ENCODE peak calls at places on chromosomes 12 and 14, in ten cellular contexts. One of them, this sample, is unnamed.

GRCh38 chr12:62769076-62769619 is 165.8 kb downstream of the PPM1H start:
- DNase-seq in progenitor cell of endocrine pancreas: no peak
- DNase-seq in heart right ventricle: no peak
- DNase-seq in left ventricle myocardium inferior: no peak
- DNase-seq in AG04450: no peak
- DNase-seq in breast epithelium: no peak
- DNase-seq in GM23338: no peak
- DNase-seq in tibial artery: no peak
- DNase-seq in colonic mucosa: no peak
- DNase-seq in PC-9: no peak
- DNase-seq in this sample: no peak

GRCh38 chr14:68630081-68630571 is 162.7 kb downstream of the ZFP36L1 start:
- DNase-seq in progenitor cell of endocrine pancreas: peak
- DNase-seq in AG04450: no peak
- DNase-seq in breast epithelium: peak
- DNase-seq in heart right ventricle: no peak
- DNase-seq in GM23338: no peak
- DNase-seq in colonic mucosa: peak
- DNase-seq in PC-9: no peak
- DNase-seq in tibial artery: peak
- DNase-seq in left ventricle myocardium inferior: no peak
- DNase-seq in this sample: no peak

GRCh38 chr14:102020058-102020971 is 55.9 kb downstream of the DYNC1H1 start:
- DNase-seq in PC-9: peak
- DNase-seq in GM23338: no peak
- DNase-seq in tibial artery: no peak
- DNase-seq in AG04450: peak
- DNase-seq in progenitor cell of endocrine pancreas: no peak
- DNase-seq in heart right ventricle: no peak
- DNase-seq in left ventricle myocardium inferior: no peak
- DNase-seq in colonic mucosa: no peak
- DNase-seq in breast epithelium: no peak
- DNase-seq in this sample: no peak

GRCh38 chr12:117036547-117036946 is 62.7 kb downstream of the TESC start:
- DNase-seq in progenitor cell of endocrine pancreas: no peak
- DNase-seq in heart right ventricle: no peak
- DNase-seq in AG04450: no peak
- DNase-seq in colonic mucosa: no peak
- DNase-seq in breast epithelium: no peak
- DNase-seq in PC-9: no peak
- DNase-seq in GM23338: no peak
- DNase-seq in left ventricle myocardium inferior: no peak
- DNase-seq in tibial artery: no peak
- DNase-seq in this sample: no peak

GRCh38 chr12:11703378-11703777 is 53.9 kb downstream of the ETV6 start:
- DNase-seq in GM23338: no peak
- DNase-seq in tibial artery: no peak
- DNase-seq in heart right ventricle: no peak
- DNase-seq in AG04450: no peak
- DNase-seq in progenitor cell of endocrine pancreas: no peak
- DNase-seq in left ventricle myocardium inferior: no peak
- DNase-seq in breast epithelium: no peak
- DNase-seq in colonic mucosa: no peak
- DNase-seq in PC-9: no peak
- DNase-seq in this sample: no peak

GRCh38 chr14:26415618-26416123 is 182.2 kb downstream of the NOVA1 start:
- DNase-seq in breast epithelium: peak
- DNase-seq in AG04450: no peak
- DNase-seq in tibial artery: peak
- DNase-seq in PC-9: no peak
- DNase-seq in left ventricle myocardium inferior: no peak
- DNase-seq in progenitor cell of endocrine pancreas: no peak
- DNase-seq in GM23338: no peak
- DNase-seq in heart right ventricle: no peak
- DNase-seq in colonic mucosa: peak
- DNase-seq in this sample: no peak

GRCh38 chr12:65699251-65699650 is 125.0 kb upstream of the HMGA2 start:
- DNase-seq in progenitor cell of endocrine pancreas: no peak
- DNase-seq in colonic mucosa: no peak
- DNase-seq in breast epithelium: no peak
- DNase-seq in PC-9: no peak
- DNase-seq in left ventricle myocardium inferior: no peak
- DNase-seq in tibial artery: no peak
- DNase-seq in heart right ventricle: no peak
- DNase-seq in AG04450: no peak
- DNase-seq in GM23338: no peak
- DNase-seq in this sample: no peak

GRCh38 chr12:121294151-121294889 is 2.2 kb downstream of the CAMKK2 start:
- DNase-seq in tibial artery: no peak
- DNase-seq in breast epithelium: no peak
- DNase-seq in GM23338: no peak
- DNase-seq in colonic mucosa: no peak
- DNase-seq in heart right ventricle: no peak
- DNase-seq in PC-9: no peak
- DNase-seq in progenitor cell of endocrine pancreas: no peak
- DNase-seq in left ventricle myocardium inferior: no peak
- DNase-seq in AG04450: no peak
- DNase-seq in this sample: no peak

GRCh38 chr14:65502676-65503124 is 90.2 kb downstream of the FUT8 start:
- DNase-seq in tibial artery: no peak
- DNase-seq in AG04450: peak
- DNase-seq in breast epithelium: no peak
- DNase-seq in progenitor cell of endocrine pancreas: no peak
- DNase-seq in GM23338: no peak
- DNase-seq in PC-9: peak
- DNase-seq in colonic mucosa: no peak
- DNase-seq in heart right ventricle: no peak
- DNase-seq in left ventricle myocardium inferior: no peak
- DNase-seq in this sample: no peak

GRCh38 chr14:81449114-81449513 is 49.0 kb upstream of the STON2 start:
- DNase-seq in colonic mucosa: peak
- DNase-seq in tibial artery: no peak
- DNase-seq in GM23338: no peak
- DNase-seq in breast epithelium: peak
- DNase-seq in heart right ventricle: no peak
- DNase-seq in PC-9: no peak
- DNase-seq in progenitor cell of endocrine pancreas: no peak
- DNase-seq in left ventricle myocardium inferior: peak
- DNase-seq in AG04450: no peak
- DNase-seq in this sample: no peak

GRCh38 chr12:120489018-120489417 is 6.9 kb upstream of the DYNLL1 start:
- DNase-seq in PC-9: no peak
- DNase-seq in heart right ventricle: no peak
- DNase-seq in AG04450: no peak
- DNase-seq in breast epithelium: no peak
- DNase-seq in colonic mucosa: peak
- DNase-seq in GM23338: no peak
- DNase-seq in left ventricle myocardium inferior: no peak
- DNase-seq in tibial artery: no peak
- DNase-seq in progenitor cell of endocrine pancreas: no peak
- DNase-seq in this sample: no peak

GRCh38 chr14:86038401-86038985 is 508.5 kb downstream of the FLRT2 start:
- DNase-seq in GM23338: peak
- DNase-seq in breast epithelium: no peak
- DNase-seq in colonic mucosa: peak
- DNase-seq in progenitor cell of endocrine pancreas: peak
- DNase-seq in tibial artery: no peak
- DNase-seq in left ventricle myocardium inferior: no peak
- DNase-seq in AG04450: peak
- DNase-seq in PC-9: peak
- DNase-seq in heart right ventricle: peak
- DNase-seq in this sample: peak

GRCh38 chr14:86035882-86036281 is 505.9 kb downstream of the FLRT2 start:
- DNase-seq in tibial artery: no peak
- DNase-seq in PC-9: no peak
- DNase-seq in progenitor cell of endocrine pancreas: no peak
- DNase-seq in left ventricle myocardium inferior: no peak
- DNase-seq in colonic mucosa: no peak
- DNase-seq in AG04450: no peak
- DNase-seq in breast epithelium: no peak
- DNase-seq in heart right ventricle: no peak
- DNase-seq in GM23338: peak
- DNase-seq in this sample: no peak
- TF ChIP-seq CTCF in tibial artery: no peak
- TF ChIP-seq CTCF in PC-9: peak
- TF ChIP-seq CTCF in progenitor cell of endocrine pancreas: peak
- TF ChIP-seq CTCF in left ventricle myocardium inferior: peak
- TF ChIP-seq CTCF in colonic mucosa: no peak
- TF ChIP-seq CTCF in AG04450: peak
- TF ChIP-seq CTCF in breast epithelium: no peak
- TF ChIP-seq CTCF in heart right ventricle: no peak
- TF ChIP-seq CTCF in GM23338: peak
- TF ChIP-seq CTCF in this sample: no peak

DNA sequence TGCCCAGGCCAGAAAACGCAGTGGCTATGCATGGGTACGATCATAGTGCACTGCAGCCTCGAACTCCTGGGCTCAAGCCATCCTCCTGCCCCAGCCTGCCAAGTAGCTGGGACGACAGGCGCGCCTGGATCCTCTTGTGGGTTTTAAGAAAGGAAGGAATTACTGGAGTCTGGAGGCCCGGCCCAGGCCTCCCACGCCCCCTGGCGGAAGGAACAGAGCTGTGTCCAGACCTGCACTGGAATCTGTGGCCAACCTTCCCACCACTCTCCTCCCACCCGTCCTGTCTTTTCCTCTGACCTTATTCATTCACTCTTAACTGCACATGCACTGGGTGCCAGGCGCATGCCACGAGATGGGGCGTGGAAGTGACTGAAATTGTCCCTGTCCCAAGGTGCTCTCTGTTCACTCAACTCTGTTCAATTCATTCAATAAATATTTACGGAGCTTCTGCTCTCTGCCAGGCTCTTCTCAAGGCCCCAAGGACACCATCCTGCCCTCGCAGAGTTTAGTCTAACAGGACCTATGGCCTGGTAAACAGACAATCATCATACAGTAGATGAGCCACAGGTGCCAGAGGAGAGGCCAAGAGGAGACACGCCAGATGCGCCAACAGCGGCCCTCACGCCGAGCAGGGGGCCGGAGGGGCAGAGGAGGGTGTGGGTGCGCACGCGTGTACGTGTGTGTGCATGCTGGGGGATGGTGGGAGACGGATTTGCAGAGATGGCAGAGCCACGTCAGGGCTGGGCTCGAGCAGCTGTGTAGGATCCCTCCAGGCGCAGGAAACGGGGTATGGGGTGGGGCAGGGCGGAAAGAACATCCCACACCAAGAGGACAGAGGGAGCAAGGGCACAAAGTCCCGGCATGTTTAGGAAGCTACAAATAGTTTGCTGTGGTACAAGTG is 13.7 kb upstream of the TMEM106C start:
- DNase-seq in breast epithelium: peak
- DNase-seq in PC-9: peak
- DNase-seq in left ventricle myocardium inferior: peak
- DNase-seq in progenitor cell of endocrine pancreas: peak
- DNase-seq in AG04450: peak
- DNase-seq in heart right ventricle: peak
- DNase-seq in GM23338: peak
- DNase-seq in colonic mucosa: peak
- DNase-seq in tibial artery: peak
- DNase-seq in this sample: peak
- TF ChIP-seq CTCF in breast epithelium: peak
- TF ChIP-seq CTCF in PC-9: peak
- TF ChIP-seq CTCF in left ventricle myocardium inferior: peak
- TF ChIP-seq CTCF in progenitor cell of endocrine pancreas: peak
- TF ChIP-seq CTCF in AG04450: peak
- TF ChIP-seq CTCF in heart right ventricle: peak
- TF ChIP-seq CTCF in GM23338: peak
- TF ChIP-seq CTCF in colonic mucosa: peak
- TF ChIP-seq CTCF in tibial artery: peak
- TF ChIP-seq CTCF in this sample: peak

GRCh38 chr12:48105867-48106563 is at the start of gene SENP1:
- DNase-seq in tibial artery: peak
- DNase-seq in AG04450: peak
- DNase-seq in heart right ventricle: peak
- DNase-seq in GM23338: peak
- DNase-seq in left ventricle myocardium inferior: peak
- DNase-seq in progenitor cell of endocrine pancreas: peak
- DNase-seq in breast epithelium: peak
- DNase-seq in PC-9: peak
- DNase-seq in colonic mucosa: peak
- DNase-seq in this sample: peak
- TF ChIP-seq CTCF in tibial artery: peak
- TF ChIP-seq CTCF in AG04450: peak
- TF ChIP-seq CTCF in heart right ventricle: peak
- TF ChIP-seq CTCF in GM23338: no peak
- TF ChIP-seq CTCF in left ventricle myocardium inferior: peak
- TF ChIP-seq CTCF in progenitor cell of endocrine pancreas: peak
- TF ChIP-seq CTCF in breast epithelium: no peak
- TF ChIP-seq CTCF in PC-9: no peak
- TF ChIP-seq CTCF in colonic mucosa: no peak
- TF ChIP-seq CTCF in this sample: no peak

DNA sequence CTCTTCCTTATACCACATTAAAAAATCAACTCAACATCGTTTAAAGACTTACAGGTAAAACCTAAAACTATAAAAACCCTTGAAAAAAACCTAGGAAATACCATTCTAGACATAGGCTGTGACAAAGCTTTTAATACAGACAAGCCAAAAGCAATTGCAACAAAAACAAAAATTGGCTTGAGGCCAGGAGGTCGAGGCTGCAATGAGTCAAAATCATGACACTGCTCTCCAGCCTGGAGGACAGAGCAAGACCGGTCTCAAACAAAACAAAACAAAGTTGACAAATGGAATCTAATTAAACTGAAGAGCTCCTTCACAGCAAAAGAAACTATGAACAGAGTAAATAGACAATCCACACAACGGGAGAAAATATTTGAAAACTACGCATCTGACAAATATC is 1057.8 kb downstream of the FSCB start:
- DNase-seq in left ventricle myocardium inferior: no peak
- DNase-seq in tibial artery: no peak
- DNase-seq in AG04450: no peak
- DNase-seq in GM23338: no peak
- DNase-seq in breast epithelium: no peak
- DNase-seq in colonic mucosa: no peak
- DNase-seq in progenitor cell of endocrine pancreas: no peak
- DNase-seq in PC-9: no peak
- DNase-seq in heart right ventricle: no peak
- DNase-seq in this sample: no peak
- TF ChIP-seq CTCF in left ventricle myocardium inferior: no peak
- TF ChIP-seq CTCF in tibial artery: no peak
- TF ChIP-seq CTCF in AG04450: no peak
- TF ChIP-seq CTCF in GM23338: no peak
- TF ChIP-seq CTCF in breast epithelium: no peak
- TF ChIP-seq CTCF in colonic mucosa: no peak
- TF ChIP-seq CTCF in progenitor cell of endocrine pancreas: no peak
- TF ChIP-seq CTCF in PC-9: no peak
- TF ChIP-seq CTCF in heart right ventricle: no peak
- TF ChIP-seq CTCF in this sample: no peak